ENCODE peak calls at places on chromosomes 7 and 10, in eight cellular contexts. One of them, this sample, is unnamed.

GRCh38 chr10:96267234-96267705 is 4.1 kb downstream of the BLNK start:
- DNase-seq in stomach: no peak
- DNase-seq in H9: no peak
- DNase-seq in mesendoderm: peak; percentile 65
- DNase-seq in HCT116: peak; percentile 54
- DNase-seq in mammary epithelial cell: peak; percentile 84
- DNase-seq in uterus: no peak
- DNase-seq in BE2C: no peak
- DNase-seq in this sample: no peak

GRCh38 chr10:78911533-78912340 is 157.0 kb upstream of the ZMIZ1 start:
- DNase-seq in BE2C: no peak
- DNase-seq in mammary epithelial cell: no peak
- DNase-seq in uterus: no peak
- DNase-seq in stomach: no peak
- DNase-seq in HCT116: no peak
- DNase-seq in H9: no peak
- DNase-seq in mesendoderm: no peak
- DNase-seq in this sample: no peak

GRCh38 chr10:129552119-129552518 is 85.1 kb downstream of the MGMT start:
- DNase-seq in mammary epithelial cell: no peak
- DNase-seq in BE2C: no peak
- DNase-seq in uterus: no peak
- DNase-seq in HCT116: no peak
- DNase-seq in mesendoderm: no peak
- DNase-seq in H9: no peak
- DNase-seq in stomach: no peak
- DNase-seq in this sample: no peak

GRCh38 chr7:141663081-141663510 is 38.9 kb downstream of the DENND11 start:
- DNase-seq in BE2C: no peak
- DNase-seq in stomach: peak; percentile 69
- DNase-seq in mesendoderm: no peak
- DNase-seq in H9: no peak
- DNase-seq in HCT116: no peak
- DNase-seq in mammary epithelial cell: peak; percentile 52
- DNase-seq in uterus: no peak
- DNase-seq in this sample: no peak

GRCh38 chr7:84102213-84102612 is 92.4 kb downstream of the SEMA3A start:
- DNase-seq in uterus: no peak
- DNase-seq in HCT116: no peak
- DNase-seq in mesendoderm: no peak
- DNase-seq in mammary epithelial cell: peak; percentile 67
- DNase-seq in BE2C: no peak
- DNase-seq in H9: no peak
- DNase-seq in stomach: no peak
- DNase-seq in this sample: no peak

GRCh38 chr7:155865830-155866545 is 53.7 kb upstream of the SHH start:
- DNase-seq in HCT116: no peak
- DNase-seq in mammary epithelial cell: no peak
- DNase-seq in BE2C: no peak
- DNase-seq in mesendoderm: no peak
- DNase-seq in stomach: peak; percentile 73
- DNase-seq in uterus: no peak
- DNase-seq in H9: peak; percentile 22
- DNase-seq in this sample: no peak

GRCh38 chr10:13633689-13634088 is 46.9 kb downstream of the PRPF18 start:
- DNase-seq in HCT116: no peak
- DNase-seq in stomach: no peak
- DNase-seq in H9: no peak
- DNase-seq in mesendoderm: peak; percentile 29
- DNase-seq in mammary epithelial cell: no peak
- DNase-seq in uterus: peak; percentile 68
- DNase-seq in BE2C: peak; percentile 67
- DNase-seq in this sample: no peak

GRCh38 chr7:117901089-117901797 is 28.0 kb upstream of the CTTNBP2 start:
- DNase-seq in uterus: no peak
- DNase-seq in stomach: no peak
- DNase-seq in HCT116: no peak
- DNase-seq in H9: no peak
- DNase-seq in mesendoderm: no peak
- DNase-seq in BE2C: no peak
- DNase-seq in mammary epithelial cell: no peak
- DNase-seq in this sample: no peak

GRCh38 chr7:136956671-136957070 is 88.2 kb downstream of the CHRM2 start:
- DNase-seq in HCT116: no peak
- DNase-seq in uterus: no peak
- DNase-seq in stomach: no peak
- DNase-seq in H9: no peak
- DNase-seq in mesendoderm: no peak
- DNase-seq in mammary epithelial cell: no peak
- DNase-seq in BE2C: no peak
- DNase-seq in this sample: no peak

GRCh38 chr10:24556746-24557742 is 166.6 kb downstream of the ARHGAP21 start:
- DNase-seq in mammary epithelial cell: peak; percentile 46
- DNase-seq in HCT116: peak; percentile 66
- DNase-seq in mesendoderm: peak; percentile 74
- DNase-seq in stomach: no peak
- DNase-seq in uterus: no peak
- DNase-seq in H9: peak; percentile 45
- DNase-seq in BE2C: no peak
- DNase-seq in this sample: peak; percentile 53

GRCh38 chr10:77392236-77392721 is 245.3 kb downstream of the KCNMA1 start:
- DNase-seq in HCT116: no peak
- DNase-seq in mesendoderm: no peak
- DNase-seq in stomach: no peak
- DNase-seq in mammary epithelial cell: no peak
- DNase-seq in uterus: no peak
- DNase-seq in H9: no peak
- DNase-seq in BE2C: peak; percentile 30
- DNase-seq in this sample: no peak

GRCh38 chr10:104935656-104936055 is 294.6 kb downstream of the SORCS3 start:
- DNase-seq in mammary epithelial cell: no peak
- DNase-seq in uterus: no peak
- DNase-seq in HCT116: no peak
- DNase-seq in H9: no peak
- DNase-seq in BE2C: no peak
- DNase-seq in mesendoderm: no peak
- DNase-seq in stomach: no peak
- DNase-seq in this sample: no peak
- H3K4me1 ChIP-seq in mammary epithelial cell: peaks cover 4% of the 10 kb centered on the region
- H3K4me1 ChIP-seq in uterus: no peaks in the 10 kb centered on the region
- H3K4me1 ChIP-seq in HCT116: peaks cover 23% of the 10 kb centered on the region
- H3K4me1 ChIP-seq in H9: no peaks in the 10 kb centered on the region
- H3K4me1 ChIP-seq in BE2C: no peaks in the 10 kb centered on the region
- H3K4me1 ChIP-seq in mesendoderm: no peaks in the 10 kb centered on the region
- H3K4me1 ChIP-seq in stomach: no peaks in the 10 kb centered on the region
- H3K4me1 ChIP-seq in this sample: no peaks in the 10 kb centered on the region

GRCh38 chr10:6563720-6564119 is 16.4 kb downstream of the PRKCQ start:
- DNase-seq in stomach: no peak
- DNase-seq in H9: no peak
- DNase-seq in HCT116: no peak
- DNase-seq in uterus: no peak
- DNase-seq in mammary epithelial cell: no peak
- DNase-seq in BE2C: no peak
- DNase-seq in mesendoderm: no peak
- DNase-seq in this sample: no peak
- H3K4me1 ChIP-seq in stomach: peaks cover 12% of the 10 kb centered on the region
- H3K4me1 ChIP-seq in H9: peaks cover 6% of the 10 kb centered on the region
- H3K4me1 ChIP-seq in HCT116: no peaks in the 10 kb centered on the region
- H3K4me1 ChIP-seq in uterus: no peaks in the 10 kb centered on the region
- H3K4me1 ChIP-seq in mammary epithelial cell: peaks cover 6% of the 10 kb centered on the region
- H3K4me1 ChIP-seq in BE2C: no peaks in the 10 kb centered on the region
- H3K4me1 ChIP-seq in mesendoderm: peaks cover 5% of the 10 kb centered on the region
- H3K4me1 ChIP-seq in this sample: peaks cover 4% of the 10 kb centered on the region

DNA sequence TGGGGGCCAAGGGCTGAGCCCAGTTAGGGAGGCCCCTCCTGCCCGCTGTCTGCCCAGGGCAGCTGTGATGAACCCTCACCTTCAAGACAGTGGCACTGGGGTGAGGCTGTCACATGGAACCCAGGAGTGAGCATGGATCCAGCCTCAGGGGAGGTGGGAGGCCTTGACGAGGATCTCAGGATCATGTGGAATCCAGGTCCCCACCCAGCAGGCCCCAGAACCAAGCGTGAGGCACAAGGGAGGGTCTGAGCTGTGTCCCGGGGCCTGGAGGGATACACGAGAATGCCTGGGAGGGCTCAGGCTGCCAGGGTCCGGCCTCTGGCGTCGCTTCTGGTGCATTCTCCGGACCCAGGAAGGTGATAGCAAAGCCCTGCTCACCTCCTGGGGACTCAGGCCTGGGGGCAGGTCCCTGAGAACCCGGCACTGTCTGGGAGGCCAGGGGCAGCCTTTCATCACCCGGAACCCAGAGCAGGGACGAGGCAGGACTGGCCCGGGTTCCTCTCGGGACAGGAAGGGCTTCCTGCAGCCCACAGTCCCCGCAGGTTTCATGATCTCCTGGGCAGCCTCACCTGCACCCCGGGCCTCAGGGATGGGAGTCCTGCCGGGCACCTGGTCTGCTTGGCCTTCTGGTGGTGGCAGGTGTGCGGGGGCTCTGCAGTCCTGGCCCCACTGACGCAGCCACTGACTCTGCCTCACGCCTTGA is 17.5 kb downstream of the DPYSL4 start:
- DNase-seq in H9: no peak
- DNase-seq in BE2C: no peak
- DNase-seq in stomach: no peak
- DNase-seq in mesendoderm: no peak
- DNase-seq in mammary epithelial cell: no peak
- DNase-seq in HCT116: no peak
- DNase-seq in uterus: no peak
- DNase-seq in this sample: no peak
- H3K4me1 ChIP-seq in H9: no peaks in the 10 kb centered on the region
- H3K4me1 ChIP-seq in BE2C: no peaks in the 10 kb centered on the region
- H3K4me1 ChIP-seq in stomach: no peaks in the 10 kb centered on the region
- H3K4me1 ChIP-seq in mesendoderm: no peaks in the 10 kb centered on the region
- H3K4me1 ChIP-seq in mammary epithelial cell: no peaks in the 10 kb centered on the region
- H3K4me1 ChIP-seq in HCT116: no peaks in the 10 kb centered on the region
- H3K4me1 ChIP-seq in uterus: no peaks in the 10 kb centered on the region
- H3K4me1 ChIP-seq in this sample: no peaks in the 10 kb centered on the region

DNA sequence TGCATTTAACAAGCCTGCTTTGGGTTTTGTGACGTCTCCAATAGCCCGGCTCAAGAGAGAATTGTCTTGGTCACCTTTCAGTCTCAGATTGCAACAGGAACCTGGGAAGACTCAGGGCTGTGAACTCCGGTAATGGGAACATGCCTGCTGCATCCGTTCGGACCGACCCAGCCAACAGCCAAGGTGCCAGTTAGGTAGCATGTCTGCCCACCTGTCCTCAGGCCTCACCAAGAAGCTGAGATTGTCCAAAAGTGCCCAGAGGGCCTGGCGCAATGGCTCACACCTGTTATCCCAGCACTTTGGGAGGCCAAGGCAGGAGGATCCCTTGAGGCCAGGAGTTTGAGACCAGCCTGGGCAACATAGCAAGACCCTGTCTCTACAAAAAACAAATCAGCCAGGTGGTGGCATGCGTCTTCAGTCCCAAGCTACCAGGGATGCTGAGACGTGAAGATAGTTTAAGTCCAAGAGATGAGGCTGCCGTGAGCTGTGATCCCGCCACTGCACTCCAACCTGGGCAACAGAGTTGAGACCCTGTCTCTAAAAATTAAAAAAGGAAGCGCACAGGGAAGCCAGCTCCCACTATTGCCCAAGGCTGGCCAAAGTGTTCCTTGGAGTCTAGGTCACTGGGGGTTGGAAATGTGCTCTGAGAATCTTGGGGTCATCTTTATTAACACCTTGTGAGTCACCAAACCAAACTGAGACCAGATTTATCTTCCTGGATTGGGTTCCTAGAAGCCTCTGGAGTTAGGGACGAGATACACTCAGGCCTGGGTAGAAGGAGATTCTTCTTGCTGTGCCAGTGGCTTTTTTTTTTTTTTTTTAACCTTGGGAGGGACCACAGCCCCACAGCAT is 26.9 kb downstream of the BAG3 start:
- DNase-seq in BE2C: no peak
- DNase-seq in mammary epithelial cell: no peak
- DNase-seq in mesendoderm: no peak
- DNase-seq in stomach: no peak
- DNase-seq in uterus: no peak
- DNase-seq in H9: no peak
- DNase-seq in HCT116: no peak
- DNase-seq in this sample: no peak
- H3K4me1 ChIP-seq in BE2C: no peaks in the 10 kb centered on the region
- H3K4me1 ChIP-seq in mammary epithelial cell: peaks cover 65% of the 10 kb centered on the region
- H3K4me1 ChIP-seq in mesendoderm: no peaks in the 10 kb centered on the region
- H3K4me1 ChIP-seq in stomach: peaks cover 42% of the 10 kb centered on the region
- H3K4me1 ChIP-seq in uterus: no peaks in the 10 kb centered on the region
- H3K4me1 ChIP-seq in H9: no peaks in the 10 kb centered on the region
- H3K4me1 ChIP-seq in HCT116: peaks cover 56% of the 10 kb centered on the region
- H3K4me1 ChIP-seq in this sample: no peaks in the 10 kb centered on the region

DNA sequence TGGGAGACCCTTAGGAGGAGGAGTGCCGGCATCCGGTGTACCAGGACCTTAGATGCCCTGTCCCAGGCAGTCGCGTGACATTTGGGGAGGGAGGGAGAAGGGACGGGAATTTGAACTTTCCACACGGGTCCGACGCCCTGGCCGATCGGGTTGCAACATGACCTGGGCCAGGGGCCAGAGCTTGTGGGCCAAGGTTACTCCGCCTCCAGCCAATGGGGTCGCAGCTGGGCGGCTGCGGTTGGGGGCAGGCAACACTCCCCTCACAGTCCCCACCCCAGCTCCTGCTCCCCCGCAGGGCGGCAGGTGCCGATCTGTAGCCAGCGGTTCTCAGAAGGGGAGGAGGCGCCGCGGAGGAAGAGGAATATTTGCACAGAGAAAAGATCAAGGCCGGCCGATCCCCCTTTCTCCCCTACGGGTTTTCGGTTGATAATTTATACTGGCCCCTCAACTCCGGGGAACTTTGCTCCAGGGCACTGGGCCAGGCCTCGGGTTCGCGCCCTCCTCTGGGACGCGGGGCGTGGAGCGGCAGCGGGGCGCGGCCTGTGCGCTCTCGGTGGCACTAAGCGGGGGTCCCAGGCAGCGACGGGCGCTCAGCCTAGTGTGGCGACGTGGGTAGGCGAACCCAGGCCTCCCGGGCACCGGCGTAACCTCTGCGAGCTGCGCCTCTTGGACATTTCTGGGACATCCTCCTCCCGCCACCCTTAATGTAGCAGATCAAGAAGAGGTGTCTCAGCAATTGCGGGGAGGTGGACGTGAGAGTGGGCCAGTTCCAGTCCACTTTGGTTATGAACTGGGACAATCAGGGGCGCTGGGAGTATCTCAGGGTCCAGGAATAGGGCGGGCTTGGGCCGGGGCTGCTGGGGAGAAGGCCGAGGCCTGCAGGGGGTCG is 1.2 kb downstream of the MLXIPL start:
- DNase-seq in BE2C: no peak
- DNase-seq in stomach: no peak
- DNase-seq in HCT116: no peak
- DNase-seq in mesendoderm: peak; percentile 79
- DNase-seq in mammary epithelial cell: no peak
- DNase-seq in uterus: peak; percentile 37
- DNase-seq in H9: peak; percentile 95
- DNase-seq in this sample: no peak
- H3K4me1 ChIP-seq in BE2C: no peaks in the 10 kb centered on the region
- H3K4me1 ChIP-seq in stomach: peaks cover 24% of the 10 kb centered on the region
- H3K4me1 ChIP-seq in HCT116: peaks cover 41% of the 10 kb centered on the region
- H3K4me1 ChIP-seq in mesendoderm: peaks cover 2% of the 10 kb centered on the region
- H3K4me1 ChIP-seq in mammary epithelial cell: peaks cover 14% of the 10 kb centered on the region
- H3K4me1 ChIP-seq in uterus: no peaks in the 10 kb centered on the region
- H3K4me1 ChIP-seq in H9: no peaks in the 10 kb centered on the region
- H3K4me1 ChIP-seq in this sample: no peaks in the 10 kb centered on the region

This sample was measured in HAP-1.